ENCODE peak calls at places on chromosome 9, in nine cellular contexts. Z, H, E, C, D, F, G, M and J are unnamed samples.

GRCh38 chr9:133718533-133719315 is 19.4 kb downstream of the SARDH start:
- DNase-seq in H (peak), C (no peak), E (no peak), M (no peak), D (no peak), Z (peak), F (no peak), G (no peak), J (no peak)

GRCh38 chr9:130243015-130243881 is 22.3 kb upstream of the HMCN2 start:
- DNase-seq in Z (no peak), F (peak), G (peak), C (peak), H (peak), E (peak), D (peak), M (peak), J (peak)

GRCh38 chr9:114258218-114258617 is 64.7 kb upstream of the ORM1 start:
- DNase-seq in F (no peak), H (no peak), E (no peak), G (no peak), Z (no peak), M (no peak), D (no peak), C (no peak), J (no peak)

GRCh38 chr9:20636883-20637440 is 14.7 kb upstream of the MLLT3 start:
- DNase-seq in F (no peak), G (no peak), E (no peak), C (peak), M (peak), H (no peak), Z (no peak), D (no peak), J (no peak)

GRCh38 chr9:105063665-105064247 is 135.8 kb upstream of the ABCA1 start:
- DNase-seq in C (no peak), M (peak), D (peak), H (peak), E (no peak), Z (no peak), F (no peak), G (no peak), J (peak)

GRCh38 chr9:80144856-80145255 is 573.1 kb downstream of the TLE4 start:
- DNase-seq in C (no peak), D (no peak), M (no peak), H (no peak), Z (no peak), E (no peak), F (no peak), G (no peak), J (no peak)

GRCh38 chr9:20906326-20906725 is 125.1 kb downstream of the HACD4 start:
- DNase-seq in F (no peak), M (no peak), G (no peak), D (no peak), E (no peak), Z (no peak), C (no peak), H (no peak), J (no peak)

GRCh38 chr9:135069556-135070197 is 17.8 kb upstream of the OLFM1 start:
- DNase-seq in E (no peak), F (no peak), G (no peak), M (no peak), H (peak), C (peak), D (no peak), Z (no peak), J (no peak)

GRCh38 chr9:95311956-95312355 is 5.6 kb downstream of the FANCC start:
- DNase-seq in C (no peak), H (no peak), D (no peak), E (no peak), F (no peak), G (no peak), M (no peak), Z (no peak), J (no peak)

GRCh38 chr9:20811872-20812271 is 127.8 kb downstream of the FOCAD start:
- DNase-seq in M (peak), C (no peak), D (no peak), E (no peak), H (no peak), G (no peak), Z (no peak), F (no peak), J (no peak)

GRCh38 chr9:72980600-72981265 is 27.9 kb upstream of the ALDH1A1 start:
- DNase-seq in Z (no peak), F (no peak), E (no peak), G (no peak), H (no peak), C (no peak), M (no peak), D (no peak), J (no peak)

GRCh38 chr9:36148652-36149051 is 12.1 kb downstream of the GLIPR2 start:
- DNase-seq in M (peak), Z (peak), C (no peak), E (no peak), D (peak), G (no peak), H (peak), F (peak), J (peak)

GRCh38 chr9:34710023-34710422 is at the start of gene CCL21:
- DNase-seq in E (no peak), H (no peak), Z (no peak), F (peak), D (no peak), G (no peak), C (no peak), M (no peak), J (peak)

GRCh38 chr9:28956111-28956880 is 1383.0 kb upstream of the C9orf72 start:
- DNase-seq in G (no peak), D (no peak), F (no peak), C (no peak), E (no peak), Z (no peak), H (no peak), M (no peak), J (no peak)

GRCh38 chr9:117268847-117269452 is 145.9 kb downstream of the ASTN2 start:
- DNase-seq in E (no peak), C (no peak), Z (no peak), H (no peak), M (no peak), D (no peak), F (no peak), G (no peak), J (no peak)

GRCh38 chr9:34540826-34541225 is 18.0 kb upstream of the ENHO start:
- DNase-seq in E (no peak), H (no peak), G (no peak), Z (no peak), D (no peak), C (no peak), F (no peak), M (peak), J (no peak)

GRCh38 chr9:120726484-120726883 is 12.2 kb upstream of the MEGF9 start:
- DNase-seq in C (no peak), G (no peak), Z (no peak), F (no peak), E (no peak), M (no peak), D (no peak), H (no peak), J (no peak)

GRCh38 chr9:92770005-92770995 is 5.7 kb upstream of the BICD2 start:
- DNase-seq in M (no peak), Z (no peak), F (no peak), C (peak), G (no peak), D (peak), H (peak), E (no peak), J (no peak)

GRCh38 chr9:132357764-132358163 is 3.0 kb upstream of the SETX start:
- DNase-seq in D (no peak), E (no peak), G (no peak), C (no peak), F (no peak), H (no peak), Z (no peak), M (no peak), J (no peak)

GRCh38 chr9:121718063-121718462 is 66.6 kb downstream of the DAB2IP start:
- DNase-seq in C (peak), M (peak), E (peak), D (no peak), Z (peak), H (peak), F (peak), G (no peak), J (no peak)

GRCh38 chr9:121529237-121529987 is 29.8 kb upstream of the GGTA1 start:
- DNase-seq in Z (peak), H (peak), F (peak), C (no peak), E (no peak), D (peak), G (no peak), M (peak), J (peak)

GRCh38 chr9:87212563-87213154 is 265.4 kb upstream of the GAS1 start:
- DNase-seq in F (no peak), H (no peak), M (peak), D (no peak), C (no peak), G (peak), Z (no peak), E (no peak), J (no peak)

GRCh38 chr9:133956520-133957076 is 35.5 kb downstream of the VAV2 start:
- DNase-seq in E (no peak), G (no peak), Z (peak), M (peak), F (no peak), C (peak), D (no peak), H (no peak), J (no peak)

GRCh38 chr9:13896047-13896446 is 417.9 kb downstream of the NFIB start:
- DNase-seq in H (no peak), Z (no peak), G (no peak), E (no peak), C (no peak), D (no peak), F (no peak), M (no peak), J (no peak)

GRCh38 chr9:114153761-114154596 is 1.4 kb upstream of the COL27A1 start:
- DNase-seq in Z (peak), H (no peak), C (peak), D (no peak), F (no peak), G (no peak), M (peak), E (peak), J (no peak)

GRCh38 chr9:37251452-37251851 is 131.1 kb downstream of the ZCCHC7 start:
- DNase-seq in C (peak), D (no peak), F (no peak), G (no peak), H (no peak), E (peak), Z (no peak), M (no peak), J (no peak)

GRCh38 chr9:128946945-128947422 is 419 bp downstream of the DOLK start:
- DNase-seq in E (no peak), Z (peak), H (no peak), C (no peak), G (no peak), D (no peak), M (peak), F (no peak), J (peak)

GRCh38 chr9:32414856-32415255 is 30.4 kb downstream of the ACO1 start:
- DNase-seq in E (no peak), D (no peak), C (no peak), H (no peak), G (no peak), F (no peak), M (no peak), Z (no peak), J (no peak)

GRCh38 chr9:25935188-25935587 is 256.9 kb upstream of the TUSC1 start:
- DNase-seq in M (no peak), C (no peak), Z (no peak), F (no peak), G (no peak), D (no peak), H (no peak), E (no peak), J (no peak)

GRCh38 chr9:1804128-1804865 is 210.8 kb upstream of the SMARCA2 start:
- DNase-seq in Z (no peak), F (no peak), C (no peak), G (no peak), H (no peak), M (no peak), D (no peak), E (no peak), J (no peak)

GRCh38 chr9:91900057-91900816 is 49.8 kb downstream of the ROR2 start:
- DNase-seq in E (no peak), G (no peak), F (peak), C (peak), M (no peak), Z (peak), D (no peak), H (no peak), J (no peak)

GRCh38 chr9:109113892-109114609 is 5.7 kb downstream of the TMEM245 start:
- DNase-seq in E (no peak), H (no peak), C (peak), M (no peak), D (no peak), G (no peak), Z (no peak), F (no peak), J (no peak)

GRCh38 chr9:109117856-109118801 is 1.6 kb downstream of the TMEM245 start:
- DNase-seq in C (no peak), M (peak), H (no peak), Z (no peak), E (no peak), D (peak), F (no peak), G (no peak), J (no peak)

GRCh38 chr9:109113239-109113638 is 6.5 kb downstream of the TMEM245 start:
- DNase-seq in C (no peak), D (no peak), G (no peak), E (no peak), M (no peak), F (no peak), Z (no peak), H (no peak), J (no peak)

GRCh38 chr9:109114670-109115069 is 5.1 kb downstream of the TMEM245 start:
- DNase-seq in D (no peak), G (no peak), H (no peak), E (no peak), M (peak), C (no peak), F (no peak), Z (no peak), J (no peak)

GRCh38 chr9:109115931-109116541 is 3.7 kb downstream of the TMEM245 start:
- DNase-seq in F (peak), M (no peak), D (no peak), H (no peak), G (no peak), Z (no peak), E (no peak), C (no peak), J (no peak)
- H3K27ac ChIP-seq in F (peak), M (no peak), D (no peak), H (peak), G (no peak), Z (no peak), E (no peak), C (no peak), J (no peak)

DNA sequence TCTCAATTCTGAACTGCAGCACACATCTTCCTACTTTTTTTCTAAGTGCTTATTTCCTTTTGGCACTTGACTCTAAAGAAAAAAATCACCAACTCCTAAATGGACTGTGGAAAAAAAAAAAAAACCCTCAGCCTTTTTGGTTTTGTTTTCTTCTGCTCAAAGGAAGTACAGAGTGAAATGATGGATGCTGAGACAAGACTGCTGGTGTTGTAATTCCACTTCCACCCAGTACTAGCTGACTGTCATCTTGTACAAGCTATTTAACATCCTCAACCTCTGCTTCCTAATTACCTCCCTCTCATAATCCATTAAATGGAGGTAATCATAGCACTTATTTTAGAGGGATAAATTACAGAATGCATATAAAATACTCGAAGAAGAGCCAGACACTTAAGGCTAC is 171.6 kb upstream of the GNA14 start:
- DNase-seq in G (no peak), D (no peak), H (no peak), E (no peak), M (peak), Z (no peak), C (no peak), F (no peak), J (no peak)
- H3K27ac ChIP-seq in G (no peak), D (no peak), H (peak), E (no peak), M (no peak), Z (no peak), C (no peak), F (peak), J (peak)

DNA sequence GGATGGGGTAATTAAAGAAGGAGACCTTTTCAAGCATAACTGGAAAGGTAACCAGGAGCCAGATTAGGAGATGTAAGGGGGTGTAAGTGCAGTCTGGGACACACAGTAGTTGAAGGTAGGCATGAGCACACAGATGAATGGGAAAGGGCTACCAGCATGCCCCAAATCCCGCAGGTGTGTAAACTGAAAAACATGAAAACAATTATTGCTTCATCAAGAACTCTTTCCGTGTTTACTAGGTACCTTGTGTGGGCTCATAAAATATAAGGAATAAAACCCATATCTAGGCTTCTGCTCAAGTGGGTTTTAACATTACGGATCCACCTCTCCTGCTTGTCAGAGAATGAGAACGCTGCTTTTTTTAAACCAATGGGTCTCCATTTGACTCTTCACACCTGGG is 1.1 kb downstream of the MAPKAP1 start:
- DNase-seq in F (no peak), M (no peak), Z (no peak), D (no peak), H (no peak), G (no peak), C (no peak), E (no peak), J (no peak)
- H3K27ac ChIP-seq in F (no peak), M (no peak), Z (no peak), D (no peak), H (no peak), G (no peak), C (no peak), E (no peak), J (no peak)

DNA sequence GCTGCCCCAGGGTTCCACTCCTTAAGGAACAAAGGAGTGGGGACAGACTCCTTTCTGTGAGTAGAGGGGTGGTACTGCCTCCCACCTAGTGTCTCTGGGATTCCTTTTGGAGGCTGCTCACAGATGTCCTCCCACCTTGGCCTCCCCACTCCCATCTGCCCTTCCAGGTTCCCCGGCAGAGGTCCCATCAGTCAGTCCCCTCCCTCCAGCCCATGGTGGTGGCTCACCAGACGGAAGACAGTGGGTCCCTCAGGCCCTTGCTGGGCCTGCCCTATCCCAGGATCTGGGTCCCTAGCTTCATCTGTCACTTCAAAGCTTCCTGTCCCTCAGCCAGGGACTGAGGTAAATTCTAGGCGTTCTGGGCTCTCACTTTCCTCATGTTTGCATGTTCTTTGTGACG is 35.6 kb upstream of the NEK6 start:
- DNase-seq in D (no peak), E (no peak), H (no peak), F (no peak), M (no peak), Z (no peak), G (no peak), C (peak), J (no peak)
- H3K27ac ChIP-seq in D (peak), E (no peak), H (no peak), F (no peak), M (no peak), Z (peak), G (no peak), C (no peak), J (no peak)

DNA sequence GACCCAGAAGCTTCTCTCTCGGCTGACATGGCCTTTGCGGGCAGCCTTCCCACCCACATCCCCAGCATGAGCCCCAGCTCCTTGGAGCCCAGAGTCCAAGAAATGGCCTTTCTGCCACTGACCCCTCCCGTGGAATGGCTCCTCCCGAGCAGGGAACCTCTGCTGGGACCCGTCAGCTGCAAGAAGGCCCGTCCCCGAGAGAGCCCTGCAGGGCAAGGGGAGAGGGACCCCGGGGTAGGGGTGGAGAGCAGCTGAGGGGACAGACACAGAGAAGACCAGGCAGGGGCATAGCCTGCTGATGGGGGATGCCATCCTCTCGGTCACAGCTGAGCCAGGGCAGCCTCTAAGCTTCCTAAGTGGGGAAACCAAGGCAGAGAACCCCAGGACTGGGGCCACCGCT is 11.2 kb upstream of the NOTCH1 start:
- DNase-seq in M (no peak), F (no peak), G (no peak), H (no peak), Z (peak), E (no peak), D (no peak), C (no peak), J (peak)
- H3K27ac ChIP-seq in M (no peak), F (no peak), G (no peak), H (peak), Z (no peak), E (no peak), D (no peak), C (no peak), J (no peak)